ENCODE peak calls at places on chromosomes 2 and 18, in nine cellular contexts. F is stomach, E is A549, L is ovary, M is esophagus muscularis mucosa, J is sigmoid colon, V is GM12878, Q is transverse colon, T is H1. B is an unnamed sample.
A peak's percentile ranks its signal among the peaks of the same experiment; 100 is the strongest.

GRCh38 chr2:26465266-26465925 is 12.5 kb downstream of the OTOF start:
- DNase-seq in F (no peak), E (no peak), L (no peak), M (no peak), J (peak; percentile 50), V (no peak), Q (no peak), T (no peak), B (no peak)

GRCh38 chr2:30621836-30622235 is 174.8 kb downstream of the LCLAT1 start:
- DNase-seq in F (no peak), E (no peak), L (no peak), M (no peak), J (no peak), V (no peak), Q (no peak), T (no peak), B (no peak)

GRCh38 chr2:71578665-71579371 is 125.5 kb downstream of the DYSF start:
- DNase-seq in F (no peak), E (no peak), L (no peak), M (no peak), J (peak; percentile 82), V (no peak), Q (peak; percentile 14), T (no peak), B (no peak)

GRCh38 chr2:27822049-27822448 is 50.5 kb downstream of the MRPL33 start:
- DNase-seq in F (no peak), E (no peak), L (no peak), M (no peak), J (no peak), V (no peak), Q (no peak), T (no peak), B (no peak)

GRCh38 chr2:137173514-137173913 is 408.2 kb downstream of the THSD7B start:
- DNase-seq in F (no peak), E (no peak), L (no peak), M (no peak), J (no peak), V (peak; percentile 58), Q (no peak), T (no peak), B (no peak)

GRCh38 chr2:120794716-120795115 is 59.0 kb downstream of the GLI2 start:
- DNase-seq in F (no peak), E (no peak), L (peak; percentile 57), M (no peak), J (no peak), V (no peak), Q (no peak), T (no peak), B (no peak)

GRCh38 chr2:137508739-137509384 is 455.4 kb upstream of the HNMT start:
- DNase-seq in F (no peak), E (no peak), L (no peak), M (no peak), J (no peak), V (no peak), Q (no peak), T (no peak), B (no peak)

GRCh38 chr2:137838255-137839092 is 125.8 kb upstream of the HNMT start:
- DNase-seq in F (no peak), E (peak; percentile 33), L (no peak), M (no peak), J (no peak), V (no peak), Q (no peak), T (no peak), B (no peak)

GRCh38 chr2:168006538-168006937 is 240.9 kb downstream of the STK39 start:
- DNase-seq in F (peak; percentile 52), E (no peak), L (no peak), M (no peak), J (no peak), V (no peak), Q (no peak), T (no peak), B (no peak)

GRCh38 chr2:232328038-232328435 is 50.5 kb upstream of the ALPP start:
- DNase-seq in F (no peak), E (no peak), L (no peak), M (no peak), J (peak; percentile 50), V (peak; percentile 43), Q (no peak), T (no peak), B (no peak)

GRCh38 chr2:159450180-159450579 is 163.7 kb upstream of the WDSUB1 start:
- DNase-seq in F (no peak), E (no peak), L (no peak), M (no peak), J (no peak), V (no peak), Q (no peak), T (no peak), B (no peak)

GRCh38 chr2:138223321-138223720 is 259.0 kb downstream of the HNMT start:
- DNase-seq in F (no peak), E (no peak), L (no peak), M (no peak), J (no peak), V (no peak), Q (no peak), T (no peak), B (no peak)

GRCh38 chr2:96145028-96145939 is at the start of gene DUSP2:
- DNase-seq in F (peak; percentile 82), E (peak; percentile 18), L (peak; percentile 63), M (peak; percentile 95), J (peak; percentile 83), V (peak; percentile 85), Q (peak; percentile 87), T (no peak), B (peak; percentile 90)

GRCh38 chr2:181680055-181680936 is at the start of gene NEUROD1:
- DNase-seq in F (no peak), E (no peak), L (no peak), M (no peak), J (no peak), V (no peak), Q (no peak), T (peak; percentile 63), B (no peak)

GRCh38 chr2:68588589-68588988 is 54.8 kb upstream of the PROKR1 start:
- DNase-seq in F (no peak), E (no peak), L (no peak), M (no peak), J (no peak), V (no peak), Q (no peak), T (no peak), B (no peak)

GRCh38 chr18:8001711-8002110 is 434.6 kb downstream of the PTPRM start:
- DNase-seq in F (no peak), E (no peak), L (no peak), M (no peak), J (no peak), V (no peak), Q (no peak), T (no peak), B (no peak)

GRCh38 chr2:72326759-72327158 is 179.1 kb upstream of the CYP26B1 start:
- DNase-seq in F (no peak), E (no peak), L (no peak), M (no peak), J (no peak), V (no peak), Q (no peak), T (no peak), B (no peak)

GRCh38 chr2:178285287-178285615 is 90.9 kb downstream of the OSBPL6 start:
- DNase-seq in F (no peak), E (no peak), L (no peak), M (no peak), J (no peak), V (no peak), Q (no peak), T (no peak), B (no peak)

GRCh38 chr18:4096501-4096900 is 358.6 kb downstream of the DLGAP1 start:
- DNase-seq in F (no peak), E (no peak), L (no peak), M (no peak), J (no peak), V (no peak), Q (no peak), T (no peak), B (no peak)

GRCh38 chr2:84882775-84883550 is 2.1 kb upstream of the TRABD2A start:
- DNase-seq in F (no peak), E (no peak), L (no peak), M (no peak), J (no peak), V (no peak), Q (no peak), T (no peak), B (no peak)

GRCh38 chr2:217800433-217801114 is 202.2 kb downstream of the TNS1 start:
- DNase-seq in F (no peak), E (no peak), L (peak; percentile 11), M (no peak), J (peak; percentile 70), V (no peak), Q (no peak), T (no peak), B (no peak)

GRCh38 chr2:226387499-226387942 is 412.1 kb downstream of the IRS1 start:
- DNase-seq in F (no peak), E (no peak), L (no peak), M (no peak), J (no peak), V (no peak), Q (no peak), T (no peak), B (no peak)
- TF ChIP-seq CTCF in F (no peak), E (no peak), L (no peak), M (no peak), J (no peak), V (no peak), Q (no peak), T (no peak), B (no peak)

DNA sequence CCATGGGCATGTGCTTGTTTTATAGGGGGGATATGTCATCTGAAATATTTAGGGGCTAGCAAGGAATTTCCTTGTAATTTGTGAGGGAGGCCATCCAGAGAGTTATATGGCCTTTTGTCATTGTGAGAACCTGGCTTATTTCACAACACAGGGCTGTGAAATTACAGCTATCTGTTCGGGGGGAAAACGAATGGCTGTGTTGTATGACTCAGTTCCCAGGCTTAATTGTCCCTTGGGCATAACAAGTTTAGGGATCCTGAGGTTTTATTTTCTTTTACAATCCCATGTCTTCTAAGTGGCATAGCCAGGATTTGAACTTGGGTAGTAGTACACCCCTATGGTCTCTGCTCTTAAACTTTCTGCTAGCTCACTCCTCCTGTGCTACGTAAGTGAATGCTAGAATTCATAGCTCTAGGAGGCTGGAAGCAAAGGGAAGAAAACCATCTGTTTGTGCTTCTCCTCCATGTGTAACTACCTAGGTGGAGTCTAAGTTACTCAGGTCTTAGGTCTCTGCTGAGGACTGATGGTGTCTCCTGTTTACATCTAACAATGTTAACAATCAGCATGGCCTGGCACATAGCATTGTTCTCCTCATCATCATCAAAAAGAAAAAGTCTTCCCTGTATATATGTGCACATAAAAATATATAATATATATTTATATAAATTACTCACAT is 53.8 kb downstream of the SKA1 start:
- DNase-seq in F (no peak), E (no peak), L (no peak), M (peak; percentile 53), J (no peak), V (no peak), Q (no peak), T (no peak), B (no peak)
- TF ChIP-seq EP300 in F (no peak), E (no peak), L (no peak), M (no peak), J (no peak), V (no peak), Q (no peak), T (no peak), B (no peak)

GRCh38 chr2:101473911-101474751 is 781 bp downstream of the RFX8 start:
- DNase-seq in F (peak; percentile 27), E (no peak), L (peak; percentile 66), M (no peak), J (peak; percentile 75), V (no peak), Q (peak; percentile 16), T (no peak), B (peak; percentile 90)
- H3K27ac ChIP-seq in F (peak overlapping the region; percentile 16), E (no peak overlapping the region), L (peak overlapping the region; percentile 87), M (peak overlapping the region; percentile 61), J (peak overlapping the region; percentile 50), V (no peak overlapping the region), Q (no peak overlapping the region), T (no peak overlapping the region), B (peak overlapping the region; percentile 59)

GRCh38 chr2:233915133-233915532 is 2.0 kb upstream of the TRPM8 start:
- DNase-seq in F (no peak), E (peak; percentile 45), L (no peak), M (peak; percentile 55), J (no peak), V (no peak), Q (no peak), T (no peak), B (no peak)
- TF ChIP-seq CTCF in F (no peak), E (peak; percentile 58), L (no peak), M (no peak), J (no peak), V (peak; percentile 27), Q (peak; percentile 9), T (no peak), B (no peak)

B was measured in upper lobe of left lung.